ENCODE peak calls at places on chromosomes 2 and 18, in seven cellular contexts. One of them, this sample, is unnamed.

GRCh38 chr2:64770137-64770780 is 116.5 kb upstream of the SERTAD2 start:
- DNase-seq in activated T-helper 1 cell treated with anti-CD3 and anti-CD28 coated beads, Interleukin-12 subunit alpha, Interleukin-12 subunit beta, Interleukin-2, Interleukin-4 antibody, amounts not matched to agents 30 ng/mL and 10 ng/mL and 1 ng/mL, durations not matched to agents 14 hours and 24 hours and 36 hours: no peak
- DNase-seq in NCI-H2081: no peak
- DNase-seq in kidney epithelial cell: no peak
- DNase-seq in heart left ventricle: no peak
- DNase-seq in caudate nucleus: no peak
- DNase-seq in activated CD8-positive, alpha-beta memory T cell treated with anti-CD3 and anti-CD28 coated beads, Interleukin-2, amount 50 U/mL, for 4 hours: no peak
- DNase-seq in this sample: peak

GRCh38 chr2:237012577-237013237 is 73.0 kb upstream of the COPS8 start:
- DNase-seq in activated T-helper 1 cell treated with anti-CD3 and anti-CD28 coated beads, Interleukin-12 subunit alpha, Interleukin-12 subunit beta, Interleukin-2, Interleukin-4 antibody, amounts not matched to agents 30 ng/mL and 10 ng/mL and 1 ng/mL, durations not matched to agents 14 hours and 24 hours and 36 hours: no peak
- DNase-seq in NCI-H2081: no peak
- DNase-seq in kidney epithelial cell: no peak
- DNase-seq in heart left ventricle: no peak
- DNase-seq in caudate nucleus: no peak
- DNase-seq in activated CD8-positive, alpha-beta memory T cell treated with anti-CD3 and anti-CD28 coated beads, Interleukin-2, amount 50 U/mL, for 4 hours: no peak
- DNase-seq in this sample: no peak

GRCh38 chr18:9449580-9449979 is 25.7 kb upstream of the RALBP1 start:
- DNase-seq in activated T-helper 1 cell treated with anti-CD3 and anti-CD28 coated beads, Interleukin-12 subunit alpha, Interleukin-12 subunit beta, Interleukin-2, Interleukin-4 antibody, amounts not matched to agents 30 ng/mL and 10 ng/mL and 1 ng/mL, durations not matched to agents 14 hours and 24 hours and 36 hours: no peak
- DNase-seq in NCI-H2081: no peak
- DNase-seq in kidney epithelial cell: no peak
- DNase-seq in heart left ventricle: no peak
- DNase-seq in caudate nucleus: no peak
- DNase-seq in activated CD8-positive, alpha-beta memory T cell treated with anti-CD3 and anti-CD28 coated beads, Interleukin-2, amount 50 U/mL, for 4 hours: no peak
- DNase-seq in this sample: peak

GRCh38 chr2:24926602-24927252 is 6.7 kb upstream of the ADCY3 start:
- DNase-seq in activated T-helper 1 cell treated with anti-CD3 and anti-CD28 coated beads, Interleukin-12 subunit alpha, Interleukin-12 subunit beta, Interleukin-2, Interleukin-4 antibody, amounts not matched to agents 30 ng/mL and 10 ng/mL and 1 ng/mL, durations not matched to agents 14 hours and 24 hours and 36 hours: no peak
- DNase-seq in NCI-H2081: no peak
- DNase-seq in kidney epithelial cell: no peak
- DNase-seq in heart left ventricle: peak
- DNase-seq in caudate nucleus: no peak
- DNase-seq in activated CD8-positive, alpha-beta memory T cell treated with anti-CD3 and anti-CD28 coated beads, Interleukin-2, amount 50 U/mL, for 4 hours: no peak
- DNase-seq in this sample: peak

GRCh38 chr2:10412380-10412779 is 35.7 kb downstream of the ODC1 start:
- DNase-seq in activated T-helper 1 cell treated with anti-CD3 and anti-CD28 coated beads, Interleukin-12 subunit alpha, Interleukin-12 subunit beta, Interleukin-2, Interleukin-4 antibody, amounts not matched to agents 30 ng/mL and 10 ng/mL and 1 ng/mL, durations not matched to agents 14 hours and 24 hours and 36 hours: peak
- DNase-seq in NCI-H2081: no peak
- DNase-seq in kidney epithelial cell: no peak
- DNase-seq in heart left ventricle: peak
- DNase-seq in caudate nucleus: no peak
- DNase-seq in activated CD8-positive, alpha-beta memory T cell treated with anti-CD3 and anti-CD28 coated beads, Interleukin-2, amount 50 U/mL, for 4 hours: no peak
- DNase-seq in this sample: peak

GRCh38 chr18:46169464-46169941 is 65.3 kb downstream of the HAUS1 start:
- DNase-seq in activated T-helper 1 cell treated with anti-CD3 and anti-CD28 coated beads, Interleukin-12 subunit alpha, Interleukin-12 subunit beta, Interleukin-2, Interleukin-4 antibody, amounts not matched to agents 30 ng/mL and 10 ng/mL and 1 ng/mL, durations not matched to agents 14 hours and 24 hours and 36 hours: no peak
- DNase-seq in NCI-H2081: no peak
- DNase-seq in kidney epithelial cell: no peak
- DNase-seq in heart left ventricle: no peak
- DNase-seq in caudate nucleus: no peak
- DNase-seq in activated CD8-positive, alpha-beta memory T cell treated with anti-CD3 and anti-CD28 coated beads, Interleukin-2, amount 50 U/mL, for 4 hours: no peak
- DNase-seq in this sample: no peak

GRCh38 chr2:32360416-32360815 is 3.6 kb downstream of the BIRC6 start:
- DNase-seq in activated T-helper 1 cell treated with anti-CD3 and anti-CD28 coated beads, Interleukin-12 subunit alpha, Interleukin-12 subunit beta, Interleukin-2, Interleukin-4 antibody, amounts not matched to agents 30 ng/mL and 10 ng/mL and 1 ng/mL, durations not matched to agents 14 hours and 24 hours and 36 hours: no peak
- DNase-seq in NCI-H2081: no peak
- DNase-seq in kidney epithelial cell: peak
- DNase-seq in heart left ventricle: no peak
- DNase-seq in caudate nucleus: no peak
- DNase-seq in activated CD8-positive, alpha-beta memory T cell treated with anti-CD3 and anti-CD28 coated beads, Interleukin-2, amount 50 U/mL, for 4 hours: no peak
- DNase-seq in this sample: no peak

GRCh38 chr18:74139888-74140287 is 7.7 kb downstream of the FBXO15 start:
- DNase-seq in activated T-helper 1 cell treated with anti-CD3 and anti-CD28 coated beads, Interleukin-12 subunit alpha, Interleukin-12 subunit beta, Interleukin-2, Interleukin-4 antibody, amounts not matched to agents 30 ng/mL and 10 ng/mL and 1 ng/mL, durations not matched to agents 14 hours and 24 hours and 36 hours: no peak
- DNase-seq in NCI-H2081: no peak
- DNase-seq in kidney epithelial cell: no peak
- DNase-seq in heart left ventricle: no peak
- DNase-seq in caudate nucleus: peak
- DNase-seq in activated CD8-positive, alpha-beta memory T cell treated with anti-CD3 and anti-CD28 coated beads, Interleukin-2, amount 50 U/mL, for 4 hours: no peak
- DNase-seq in this sample: no peak

GRCh38 chr2:70115646-70116442 is 28.6 kb downstream of the PCBP1 start:
- DNase-seq in activated T-helper 1 cell treated with anti-CD3 and anti-CD28 coated beads, Interleukin-12 subunit alpha, Interleukin-12 subunit beta, Interleukin-2, Interleukin-4 antibody, amounts not matched to agents 30 ng/mL and 10 ng/mL and 1 ng/mL, durations not matched to agents 14 hours and 24 hours and 36 hours: no peak
- DNase-seq in NCI-H2081: no peak
- DNase-seq in kidney epithelial cell: no peak
- DNase-seq in heart left ventricle: peak
- DNase-seq in caudate nucleus: no peak
- DNase-seq in activated CD8-positive, alpha-beta memory T cell treated with anti-CD3 and anti-CD28 coated beads, Interleukin-2, amount 50 U/mL, for 4 hours: no peak
- DNase-seq in this sample: no peak

GRCh38 chr2:83022631-83023210 is 1436.4 kb downstream of the SUCLG1 start:
- DNase-seq in activated T-helper 1 cell treated with anti-CD3 and anti-CD28 coated beads, Interleukin-12 subunit alpha, Interleukin-12 subunit beta, Interleukin-2, Interleukin-4 antibody, amounts not matched to agents 30 ng/mL and 10 ng/mL and 1 ng/mL, durations not matched to agents 14 hours and 24 hours and 36 hours: no peak
- DNase-seq in NCI-H2081: no peak
- DNase-seq in kidney epithelial cell: no peak
- DNase-seq in heart left ventricle: no peak
- DNase-seq in caudate nucleus: no peak
- DNase-seq in activated CD8-positive, alpha-beta memory T cell treated with anti-CD3 and anti-CD28 coated beads, Interleukin-2, amount 50 U/mL, for 4 hours: no peak
- DNase-seq in this sample: no peak

GRCh38 chr2:169768262-169768995 is 30.2 kb upstream of the SSB start:
- DNase-seq in activated T-helper 1 cell treated with anti-CD3 and anti-CD28 coated beads, Interleukin-12 subunit alpha, Interleukin-12 subunit beta, Interleukin-2, Interleukin-4 antibody, amounts not matched to agents 30 ng/mL and 10 ng/mL and 1 ng/mL, durations not matched to agents 14 hours and 24 hours and 36 hours: peak
- DNase-seq in NCI-H2081: no peak
- DNase-seq in kidney epithelial cell: no peak
- DNase-seq in heart left ventricle: peak
- DNase-seq in caudate nucleus: no peak
- DNase-seq in activated CD8-positive, alpha-beta memory T cell treated with anti-CD3 and anti-CD28 coated beads, Interleukin-2, amount 50 U/mL, for 4 hours: peak
- DNase-seq in this sample: no peak